ENCODE peak calls at places on chromosomes 6 and 20, in six cellular contexts. W is SJSA1, H is stomach, P is tibial nerve, J is fibroblast of lung, T is HCT116. A is an unnamed sample.

GRCh38 chr6:78810146-78810545 is 57.2 kb upstream of the IRAK1BP1 start:
- DNase-seq in W (peak), H (no peak), P (no peak), J (peak), T (peak), A (no peak)

GRCh38 chr6:147711511-147711910 is 203.0 kb downstream of the SAMD5 start:
- DNase-seq in W (no peak), H (no peak), P (no peak), J (no peak), T (no peak), A (no peak)

GRCh38 chr20:17614176-17614811 is 44.4 kb downstream of the DSTN start:
- DNase-seq in W (no peak), H (peak), P (no peak), J (peak), T (no peak), A (peak)

GRCh38 chr6:8481727-8482126 is 46.4 kb upstream of the SLC35B3 start:
- DNase-seq in W (no peak), H (no peak), P (no peak), J (peak), T (no peak), A (no peak)

GRCh38 chr6:24719125-24719931 is at the start of gene C6orf62:
- DNase-seq in W (peak), H (peak), P (no peak), J (no peak), T (no peak), A (peak)

GRCh38 chr6:2124260-2124709 is 121.1 kb downstream of the GMDS start:
- DNase-seq in W (no peak), H (no peak), P (no peak), J (peak), T (no peak), A (no peak)

GRCh38 chr6:87243812-87244211 is 78.6 kb upstream of the SMIM8 start:
- DNase-seq in W (no peak), H (no peak), P (no peak), J (no peak), T (no peak), A (no peak)

GRCh38 chr6:170152989-170153388 is 137.9 kb downstream of the DLL1 start:
- DNase-seq in W (no peak), H (peak), P (no peak), J (no peak), T (peak), A (peak)

GRCh38 chr6:170497845-170498281 is 55.2 kb downstream of the PSMB1 start:
- DNase-seq in W (no peak), H (no peak), P (no peak), J (no peak), T (no peak), A (no peak)

GRCh38 chr6:43101497-43101896 is 25.4 kb downstream of the PTK7 start:
- DNase-seq in W (no peak), H (no peak), P (no peak), J (peak), T (no peak), A (no peak)

GRCh38 chr6:20069130-20069529 is 143.1 kb downstream of the MBOAT1 start:
- DNase-seq in W (no peak), H (no peak), P (no peak), J (no peak), T (no peak), A (no peak)

GRCh38 chr6:87922947-87923330 is 124.7 kb upstream of the SPACA1 start:
- DNase-seq in W (no peak), H (no peak), P (no peak), J (no peak), T (no peak), A (no peak)

GRCh38 chr20:52275243-52275817 is 83.8 kb upstream of the ZFP64 start:
- DNase-seq in W (no peak), H (no peak), P (no peak), J (peak), T (no peak), A (no peak)

GRCh38 chr6:140271759-140272377 is 897.4 kb upstream of the CITED2 start:
- DNase-seq in W (no peak), H (no peak), P (no peak), J (no peak), T (no peak), A (no peak)

GRCh38 chr20:9417665-9418064 is 96.7 kb upstream of the LAMP5 start:
- DNase-seq in W (peak), H (no peak), P (no peak), J (peak), T (no peak), A (no peak)

GRCh38 chr20:48932375-48932941 is 10.9 kb downstream of the ARFGEF2 start:
- DNase-seq in W (peak), H (no peak), P (no peak), J (no peak), T (no peak), A (no peak)

GRCh38 chr20:1323256-1323655 is 5.7 kb downstream of the SDCBP2 start:
- DNase-seq in W (no peak), H (no peak), P (no peak), J (no peak), T (no peak), A (no peak)

GRCh38 chr20:47629907-47630306 is 128.2 kb downstream of the NCOA3 start:
- DNase-seq in W (no peak), H (no peak), P (no peak), J (no peak), T (no peak), A (no peak)

GRCh38 chr20:36237477-36237876 is 1.2 kb downstream of the AAR2 start:
- DNase-seq in W (no peak), H (no peak), P (no peak), J (peak), T (no peak), A (no peak)

DNA sequence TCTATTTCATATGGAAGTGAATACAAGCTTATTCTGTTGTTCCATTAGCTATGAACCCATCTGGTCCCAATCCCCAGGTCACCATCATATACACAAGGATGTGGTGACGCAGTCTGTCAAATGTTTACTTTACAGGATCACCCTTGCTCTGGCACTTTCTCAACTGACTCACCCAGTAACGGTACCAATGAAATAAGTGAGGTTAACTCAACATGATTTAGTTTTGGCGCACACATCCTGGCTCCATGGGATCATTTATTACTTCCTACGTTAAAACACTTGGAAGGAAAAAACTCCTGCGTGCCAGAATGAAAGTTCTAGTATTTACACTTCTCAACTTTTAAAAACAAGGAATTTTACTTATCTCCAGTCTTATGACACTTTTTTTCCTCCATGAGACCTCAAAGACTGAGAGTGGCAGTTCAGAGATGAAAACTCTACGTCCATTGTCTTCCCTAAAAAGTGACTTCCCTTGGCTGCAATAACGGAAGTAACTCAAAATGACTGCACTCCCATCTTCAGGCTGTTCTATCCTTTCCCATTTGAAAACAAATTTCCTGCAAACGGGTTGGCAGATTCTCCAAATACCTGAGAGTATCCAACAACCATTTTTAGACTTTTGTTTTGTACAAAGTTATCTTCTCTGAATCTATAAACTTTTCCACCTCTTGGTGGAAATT is 15.9 kb downstream of the AGPAT4 start:
- DNase-seq in W (peak), H (no peak), P (no peak), J (peak), T (no peak), A (no peak)
- H3K27ac ChIP-seq in W (peak), H (peak), P (no peak), J (peak), T (no peak), A (no peak)

GRCh38 chr6:11711644-11711993 is 67.0 kb downstream of the ADTRP start:
- DNase-seq in W (no peak), H (no peak), P (no peak), J (peak), T (no peak), A (no peak)
- H3K4me3 ChIP-seq in W (no peak), H (no peak), P (peak), J (no peak), T (no peak), A (peak)

GRCh38 chr6:109052852-109053251 is 41.8 kb downstream of the SESN1 start:
- DNase-seq in W (no peak), H (no peak), P (no peak), J (no peak), T (no peak), A (no peak)

GRCh38 chr6:109053285-109053684 is 41.4 kb downstream of the SESN1 start:
- DNase-seq in W (no peak), H (no peak), P (no peak), J (no peak), T (no peak), A (no peak)

GRCh38 chr6:109056661-109057060 is 38.0 kb downstream of the SESN1 start:
- DNase-seq in W (no peak), H (no peak), P (no peak), J (no peak), T (no peak), A (no peak)

GRCh38 chr6:109058620-109059019 is 36.0 kb downstream of the SESN1 start:
- DNase-seq in W (no peak), H (no peak), P (no peak), J (no peak), T (no peak), A (no peak)

DNA sequence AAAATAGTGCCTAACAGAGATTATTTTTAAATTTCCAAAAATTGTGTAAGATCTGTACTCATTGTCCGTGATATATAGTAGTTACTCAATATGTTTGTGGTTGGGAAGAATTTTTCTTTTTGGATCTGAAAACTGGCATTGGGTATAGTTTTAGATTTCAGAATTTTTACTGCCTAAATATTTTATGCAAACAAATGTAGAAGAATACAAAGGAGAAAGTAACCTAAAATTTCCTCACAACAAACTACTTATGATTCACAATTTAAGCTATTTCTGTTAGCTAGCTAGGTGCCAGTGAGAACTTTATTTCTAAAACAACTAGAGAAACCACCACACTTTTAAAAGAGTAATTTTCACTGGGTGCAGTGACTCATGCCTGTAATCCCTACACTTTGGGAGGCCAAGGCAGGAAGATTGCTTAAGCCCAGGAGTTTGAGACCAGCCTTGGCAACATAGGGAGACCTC is 38.8 kb downstream of the SESN1 start:
- DNase-seq in W (peak), H (no peak), P (no peak), J (peak), T (no peak), A (no peak)
- H3K27ac ChIP-seq in W (no peak), H (peak), P (no peak), J (no peak), T (no peak), A (peak)

DNA sequence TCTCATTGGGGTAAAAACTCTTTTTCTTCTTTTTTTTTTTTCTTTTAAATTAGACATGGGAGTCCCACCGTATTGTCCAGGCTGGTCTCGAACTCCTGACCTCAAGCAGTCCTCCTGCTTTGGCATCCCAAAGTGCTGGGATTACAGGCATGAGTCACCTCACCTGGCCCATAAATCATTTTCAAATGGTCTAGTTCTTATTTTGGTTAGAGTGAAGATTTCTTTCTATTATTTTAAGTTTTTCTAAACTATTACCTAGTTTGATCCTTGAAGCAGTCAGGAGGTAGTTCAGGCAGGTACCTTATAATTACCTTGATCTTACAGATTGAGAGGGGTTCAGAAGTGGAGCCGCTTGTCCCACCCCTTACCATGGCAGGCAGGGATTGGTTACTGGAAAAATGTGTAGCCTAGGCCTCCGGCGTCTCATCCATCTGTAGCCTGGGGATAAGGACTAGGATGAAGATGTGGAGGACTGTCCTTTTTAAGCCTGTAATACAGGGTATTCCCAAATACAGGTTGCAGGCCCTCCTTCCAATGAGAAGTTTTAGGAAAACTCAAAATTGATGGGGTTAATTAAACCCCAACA is 2.7 kb downstream of the HMGA1 start:
- DNase-seq in W (no peak), H (no peak), P (no peak), J (no peak), T (no peak), A (no peak)
- H3K4me3 ChIP-seq in W (no peak), H (no peak), P (no peak), J (peak), T (peak), A (no peak)

DNA sequence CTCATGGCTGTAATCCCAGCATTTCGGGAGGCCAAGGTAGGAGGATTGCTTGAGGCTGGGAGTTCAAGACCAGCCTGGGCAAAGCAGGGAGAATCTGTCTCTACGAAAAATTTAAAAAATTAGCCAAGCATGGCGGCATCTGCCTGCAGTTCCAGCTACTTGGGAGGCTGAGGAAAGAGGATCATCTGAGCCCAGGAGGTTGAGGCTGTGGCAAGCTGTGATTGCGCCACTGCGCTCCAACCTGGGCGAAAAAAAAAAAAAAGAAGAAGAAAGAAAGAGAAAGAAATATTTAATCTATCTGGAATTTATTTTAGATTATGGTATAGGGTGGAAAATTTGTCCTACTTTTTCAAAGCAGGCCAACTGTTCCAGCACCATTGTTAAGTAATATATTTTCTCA is 32.2 kb upstream of the HIVEP1 start:
- DNase-seq in W (no peak), H (no peak), P (no peak), J (no peak), T (no peak), A (no peak)
- H3K27ac ChIP-seq in W (no peak), H (no peak), P (no peak), J (no peak), T (no peak), A (no peak)

GRCh38 chr6:29726795-29727194 is 3.6 kb downstream of the HLA-F start:
- DNase-seq in W (no peak), H (no peak), P (no peak), J (no peak), T (no peak), A (no peak)

GRCh38 chr6:29723666-29724588 is 693 bp downstream of the HLA-F start:
- DNase-seq in W (peak), H (peak), P (peak), J (no peak), T (no peak), A (peak)

GRCh38 chr6:29727637-29728036 is 4.4 kb downstream of the HLA-F start:
- DNase-seq in W (no peak), H (no peak), P (no peak), J (no peak), T (no peak), A (no peak)

GRCh38 chr6:29724937-29725869 is 2.0 kb downstream of the HLA-F start:
- DNase-seq in W (no peak), H (no peak), P (no peak), J (no peak), T (no peak), A (no peak)

GRCh38 chr6:29725981-29726380 is 2.7 kb downstream of the HLA-F start:
- DNase-seq in W (no peak), H (no peak), P (no peak), J (no peak), T (no peak), A (no peak)
- H3K4me3 ChIP-seq in W (no peak), H (no peak), P (no peak), J (no peak), T (no peak), A (peak)

DNA sequence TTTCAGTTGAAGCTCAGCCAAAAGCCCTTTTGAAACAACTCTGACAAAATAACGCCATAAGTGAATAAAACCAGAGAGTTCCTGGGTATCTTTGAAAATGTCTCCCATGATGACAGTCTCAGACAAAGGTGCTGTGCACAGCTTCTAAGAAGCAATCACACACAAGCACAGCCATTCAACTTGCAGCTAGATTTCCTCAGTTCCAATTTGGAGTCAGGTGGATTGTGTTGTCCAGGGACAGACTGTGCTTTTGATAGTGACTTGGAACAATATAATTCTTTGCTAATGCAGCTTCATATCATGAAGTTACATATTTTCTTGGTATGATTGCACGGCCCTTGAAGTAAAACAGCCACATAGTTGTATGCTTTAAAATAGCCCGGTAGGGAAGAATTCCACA is 105.6 kb downstream of the FARS2 start:
- DNase-seq in W (no peak), H (no peak), P (no peak), J (no peak), T (no peak), A (no peak)
- H3K27ac ChIP-seq in W (no peak), H (no peak), P (no peak), J (no peak), T (no peak), A (no peak)

DNA sequence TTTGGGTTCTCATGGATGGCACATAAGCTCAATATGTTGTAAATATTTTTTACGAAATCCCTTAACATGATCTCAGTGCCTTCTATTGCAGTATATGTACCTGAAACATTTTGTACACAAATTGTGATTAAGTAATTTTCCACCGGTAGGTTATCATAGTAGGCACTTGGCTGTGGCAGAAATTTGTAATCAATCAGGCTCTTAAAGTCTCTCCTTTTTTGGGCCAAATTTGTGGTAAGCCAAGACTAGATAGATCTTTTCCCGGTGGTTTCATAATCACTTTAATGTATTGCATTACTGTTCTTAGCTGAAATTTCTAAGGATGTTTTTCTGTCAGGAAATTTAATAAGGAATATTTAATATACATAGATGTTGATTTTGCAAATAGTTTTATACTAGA is 3.1 kb downstream of the PCMT1 start:
- DNase-seq in W (no peak), H (no peak), P (no peak), J (peak), T (no peak), A (no peak)
- H3K4me3 ChIP-seq in W (no peak), H (no peak), P (no peak), J (no peak), T (no peak), A (no peak)

GRCh38 chr20:50663095-50663821 is 28.1 kb downstream of the RIPOR3 start:
- DNase-seq in W (no peak), H (peak), P (no peak), J (no peak), T (peak), A (no peak)
- H3K27ac ChIP-seq in W (no peak), H (peak), P (no peak), J (no peak), T (no peak), A (no peak)